ENCODE peak calls at places on chromosomes 5 and 9, in four cellular contexts. O, U, E and F are unnamed samples.

GRCh38 chr5:157342822-157343402 is 77.0 kb downstream of the CYFIP2 start:
- DNase-seq in O (peak), U (peak), E (no peak), F (peak)

GRCh38 chr9:13787234-13787833 is 507.8 kb upstream of the MPDZ start:
- DNase-seq in O (no peak), U (no peak), E (peak), F (no peak)

GRCh38 chr9:34651876-34652602 is at the start of gene IL11RA:
- DNase-seq in O (no peak), U (peak), E (peak), F (peak)

GRCh38 chr5:91092859-91093843 is 290.0 kb downstream of the ARRDC3 start:
- DNase-seq in O (no peak), U (no peak), E (no peak), F (no peak)

GRCh38 chr5:129807162-129807814 is 59.4 kb downstream of the MINAR2 start:
- DNase-seq in O (no peak), U (no peak), E (no peak), F (no peak)

GRCh38 chr5:38916802-38917201 is 71.0 kb downstream of the OSMR start:
- DNase-seq in O (no peak), U (no peak), E (no peak), F (no peak)

GRCh38 chr5:43685271-43685950 is 82.4 kb downstream of the NNT start:
- DNase-seq in O (no peak), U (no peak), E (no peak), F (no peak)

GRCh38 chr5:135921388-135921787 is 25.7 kb upstream of the IL9 start:
- DNase-seq in O (no peak), U (no peak), E (peak), F (no peak)

GRCh38 chr5:96338624-96339023 is 94.4 kb downstream of the PCSK1 start:
- DNase-seq in O (no peak), U (peak), E (peak), F (no peak)

GRCh38 chr9:136324501-136325300 is 2.6 kb upstream of the GPSM1 start:
- DNase-seq in O (no peak), U (peak), E (no peak), F (no peak)

GRCh38 chr9:7226007-7226670 is 468.4 kb downstream of the KDM4C start:
- DNase-seq in O (no peak), U (no peak), E (no peak), F (no peak)

GRCh38 chr5:127957183-127957582 is 126.4 kb upstream of the SLC12A2 start:
- DNase-seq in O (no peak), U (peak), E (peak), F (peak)

GRCh38 chr5:144187699-144188294 is 17.1 kb downstream of the KCTD16 start:
- DNase-seq in O (no peak), U (peak), E (peak), F (no peak)